ENCODE peak calls at places on chromosome 3, in five cellular contexts. One of them, this sample, is unnamed.

GRCh38 chr3:108838411-108838810 is 15.8 kb downstream of the TRAT1 start:
- DNase-seq in chondrocyte: no peak
- DNase-seq in astrocyte: no peak
- DNase-seq in mesothelial cell of epicardium: no peak
- DNase-seq in epithelial cell of esophagus: no peak
- DNase-seq in this sample: peak

GRCh38 chr3:29475305-29475825 is 194.5 kb downstream of the RBMS3 start:
- DNase-seq in epithelial cell of esophagus: no peak
- DNase-seq in astrocyte: no peak
- DNase-seq in chondrocyte: no peak
- DNase-seq in mesothelial cell of epicardium: no peak
- DNase-seq in this sample: no peak

GRCh38 chr3:182364723-182365650 is 428.3 kb upstream of the ATP11B start:
- DNase-seq in astrocyte: peak
- DNase-seq in chondrocyte: no peak
- DNase-seq in epithelial cell of esophagus: peak
- DNase-seq in mesothelial cell of epicardium: peak
- DNase-seq in this sample: no peak

GRCh38 chr3:111566844-111567243 is 24.8 kb downstream of the CD96 start:
- DNase-seq in mesothelial cell of epicardium: no peak
- DNase-seq in epithelial cell of esophagus: no peak
- DNase-seq in chondrocyte: no peak
- DNase-seq in astrocyte: no peak
- DNase-seq in this sample: no peak

GRCh38 chr3:88180398-88180999 is 30.7 kb downstream of the C3orf38 start:
- DNase-seq in mesothelial cell of epicardium: no peak
- DNase-seq in astrocyte: peak
- DNase-seq in epithelial cell of esophagus: peak
- DNase-seq in chondrocyte: no peak
- DNase-seq in this sample: no peak

GRCh38 chr3:179181993-179182551 is 33.9 kb downstream of the PIK3CA start:
- DNase-seq in astrocyte: peak
- DNase-seq in mesothelial cell of epicardium: no peak
- DNase-seq in chondrocyte: no peak
- DNase-seq in epithelial cell of esophagus: peak
- DNase-seq in this sample: no peak

GRCh38 chr3:5116568-5116967 is 5.5 kb upstream of the ARL8B start:
- DNase-seq in chondrocyte: no peak
- DNase-seq in epithelial cell of esophagus: no peak
- DNase-seq in mesothelial cell of epicardium: no peak
- DNase-seq in astrocyte: no peak
- DNase-seq in this sample: no peak

GRCh38 chr3:26621891-26622633 is 510 bp upstream of the LRRC3B start:
- DNase-seq in mesothelial cell of epicardium: no peak
- DNase-seq in chondrocyte: no peak
- DNase-seq in astrocyte: no peak
- DNase-seq in epithelial cell of esophagus: no peak
- DNase-seq in this sample: no peak

GRCh38 chr3:180693656-180694055 is 14.4 kb upstream of the CCDC39 start:
- DNase-seq in astrocyte: no peak
- DNase-seq in chondrocyte: no peak
- DNase-seq in epithelial cell of esophagus: no peak
- DNase-seq in mesothelial cell of epicardium: no peak
- DNase-seq in this sample: no peak

GRCh38 chr3:73143821-73144237 is 82.4 kb downstream of the EBLN2 start:
- DNase-seq in epithelial cell of esophagus: peak
- DNase-seq in chondrocyte: no peak
- DNase-seq in mesothelial cell of epicardium: no peak
- DNase-seq in astrocyte: peak
- DNase-seq in this sample: no peak

GRCh38 chr3:176920806-176921205 is 276.5 kb downstream of the TBL1XR1 start:
- DNase-seq in astrocyte: no peak
- DNase-seq in mesothelial cell of epicardium: no peak
- DNase-seq in chondrocyte: no peak
- DNase-seq in epithelial cell of esophagus: no peak
- DNase-seq in this sample: no peak

GRCh38 chr3:62318365-62318751 is 55.0 kb downstream of the FEZF2 start:
- DNase-seq in astrocyte: no peak
- DNase-seq in chondrocyte: no peak
- DNase-seq in mesothelial cell of epicardium: no peak
- DNase-seq in epithelial cell of esophagus: no peak
- DNase-seq in this sample: no peak

GRCh38 chr3:44412365-44412764 is 65.1 kb downstream of the ZNF445 start:
- DNase-seq in astrocyte: no peak
- DNase-seq in epithelial cell of esophagus: no peak
- DNase-seq in mesothelial cell of epicardium: no peak
- DNase-seq in chondrocyte: no peak
- DNase-seq in this sample: no peak

GRCh38 chr3:123818921-123819429 is 65.2 kb downstream of the MYLK start:
- DNase-seq in mesothelial cell of epicardium: no peak
- DNase-seq in astrocyte: peak
- DNase-seq in chondrocyte: no peak
- DNase-seq in epithelial cell of esophagus: peak
- DNase-seq in this sample: no peak

GRCh38 chr3:179482857-179483256 is 31.6 kb upstream of the GNB4 start:
- DNase-seq in chondrocyte: no peak
- DNase-seq in epithelial cell of esophagus: no peak
- DNase-seq in astrocyte: no peak
- DNase-seq in mesothelial cell of epicardium: no peak
- DNase-seq in this sample: no peak

GRCh38 chr3:61378321-61378720 is 127.1 kb upstream of the FHIT start:
- DNase-seq in mesothelial cell of epicardium: no peak
- DNase-seq in epithelial cell of esophagus: no peak
- DNase-seq in astrocyte: peak
- DNase-seq in chondrocyte: no peak
- DNase-seq in this sample: no peak

GRCh38 chr3:24202071-24202470 is 257.0 kb downstream of the NR1D2 start:
- DNase-seq in chondrocyte: no peak
- DNase-seq in epithelial cell of esophagus: no peak
- DNase-seq in mesothelial cell of epicardium: no peak
- DNase-seq in astrocyte: no peak
- DNase-seq in this sample: no peak

GRCh38 chr3:107372506-107372905 is 4.7 kb upstream of the CCDC54 start:
- DNase-seq in astrocyte: no peak
- DNase-seq in epithelial cell of esophagus: no peak
- DNase-seq in mesothelial cell of epicardium: no peak
- DNase-seq in chondrocyte: no peak
- DNase-seq in this sample: no peak

GRCh38 chr3:107377151-107377550 is at the start of gene CCDC54:
- DNase-seq in epithelial cell of esophagus: no peak
- DNase-seq in astrocyte: no peak
- DNase-seq in chondrocyte: no peak
- DNase-seq in mesothelial cell of epicardium: no peak
- DNase-seq in this sample: no peak

GRCh38 chr3:107373896-107374295 is 3.3 kb upstream of the CCDC54 start:
- DNase-seq in epithelial cell of esophagus: no peak
- DNase-seq in astrocyte: no peak
- DNase-seq in chondrocyte: no peak
- DNase-seq in mesothelial cell of epicardium: no peak
- DNase-seq in this sample: no peak

GRCh38 chr3:107370902-107371301 is 6.3 kb upstream of the CCDC54 start:
- DNase-seq in epithelial cell of esophagus: no peak
- DNase-seq in mesothelial cell of epicardium: no peak
- DNase-seq in astrocyte: no peak
- DNase-seq in chondrocyte: no peak
- DNase-seq in this sample: no peak

DNA sequence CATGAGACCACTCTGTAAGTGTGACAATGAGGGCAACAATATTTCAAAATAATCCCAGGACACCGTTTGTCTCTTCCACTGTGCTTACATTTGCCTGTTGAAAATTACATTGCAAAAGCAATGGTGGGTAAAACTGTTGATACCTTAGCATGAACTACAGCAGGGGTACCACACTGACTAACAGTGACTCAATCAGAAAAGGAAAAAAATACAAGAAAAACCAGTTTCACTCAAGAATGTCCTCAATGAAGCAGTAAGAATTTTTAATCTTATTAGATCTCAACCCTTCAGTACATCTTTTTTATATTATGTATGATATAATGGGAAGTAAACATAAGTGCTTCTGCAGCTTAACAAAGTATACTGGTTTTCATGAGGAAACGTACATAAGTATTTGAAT is 1.6 kb upstream of the CCDC54 start:
- DNase-seq in chondrocyte: no peak
- DNase-seq in epithelial cell of esophagus: peak
- DNase-seq in astrocyte: no peak
- DNase-seq in mesothelial cell of epicardium: no peak
- DNase-seq in this sample: no peak
- TF ChIP-seq CTCF in chondrocyte: no peak
- TF ChIP-seq CTCF in epithelial cell of esophagus: no peak
- TF ChIP-seq CTCF in astrocyte: no peak
- TF ChIP-seq CTCF in mesothelial cell of epicardium: no peak
- TF ChIP-seq CTCF in this sample: no peak

GRCh38 chr3:163058190-163058854 is 1561.7 kb downstream of the OTOL1 start:
- DNase-seq in chondrocyte: no peak
- DNase-seq in mesothelial cell of epicardium: no peak
- DNase-seq in astrocyte: no peak
- DNase-seq in epithelial cell of esophagus: no peak
- DNase-seq in this sample: no peak

GRCh38 chr3:163056874-163057497 is 1560.4 kb downstream of the OTOL1 start:
- DNase-seq in mesothelial cell of epicardium: peak
- DNase-seq in epithelial cell of esophagus: peak
- DNase-seq in chondrocyte: no peak
- DNase-seq in astrocyte: no peak
- DNase-seq in this sample: no peak
- TF ChIP-seq CTCF in mesothelial cell of epicardium: peak
- TF ChIP-seq CTCF in epithelial cell of esophagus: peak
- TF ChIP-seq CTCF in chondrocyte: peak
- TF ChIP-seq CTCF in astrocyte: peak
- TF ChIP-seq CTCF in this sample: no peak

GRCh38 chr3:89847955-89848354 is 740.5 kb downstream of the EPHA3 start:
- DNase-seq in epithelial cell of esophagus: peak
- DNase-seq in mesothelial cell of epicardium: no peak
- DNase-seq in astrocyte: peak
- DNase-seq in chondrocyte: no peak
- DNase-seq in this sample: no peak

GRCh38 chr3:89851974-89852621 is 744.7 kb downstream of the EPHA3 start:
- DNase-seq in astrocyte: peak
- DNase-seq in mesothelial cell of epicardium: peak
- DNase-seq in chondrocyte: no peak
- DNase-seq in epithelial cell of esophagus: peak
- DNase-seq in this sample: no peak
- TF ChIP-seq CTCF in astrocyte: peak
- TF ChIP-seq CTCF in mesothelial cell of epicardium: peak
- TF ChIP-seq CTCF in chondrocyte: peak
- TF ChIP-seq CTCF in epithelial cell of esophagus: peak
- TF ChIP-seq CTCF in this sample: no peak

DNA sequence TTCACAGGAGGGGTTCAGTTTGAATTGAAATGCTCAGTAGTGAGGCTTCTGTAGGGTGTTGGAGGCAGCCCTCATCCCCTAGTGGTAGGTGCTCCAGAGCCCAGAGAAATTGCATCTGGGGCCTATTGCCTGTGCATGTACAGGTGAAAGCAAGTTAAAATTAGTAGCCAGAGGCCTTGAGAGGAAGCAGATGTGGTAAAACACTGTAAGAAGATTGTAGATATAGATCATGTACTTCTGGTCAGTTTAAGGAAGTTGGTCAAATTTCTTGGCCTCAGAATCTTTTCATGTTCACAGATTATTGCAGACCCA is 34.6 kb downstream of the IGSF10 start:
- DNase-seq in epithelial cell of esophagus: no peak
- DNase-seq in chondrocyte: no peak
- DNase-seq in astrocyte: no peak
- DNase-seq in mesothelial cell of epicardium: no peak
- DNase-seq in this sample: no peak
- TF ChIP-seq CTCF in epithelial cell of esophagus: peak
- TF ChIP-seq CTCF in chondrocyte: peak
- TF ChIP-seq CTCF in astrocyte: no peak
- TF ChIP-seq CTCF in mesothelial cell of epicardium: peak
- TF ChIP-seq CTCF in this sample: no peak

GRCh38 chr3:171168086-171168485 is 141.6 kb upstream of the SLC2A2 start:
- DNase-seq in mesothelial cell of epicardium: no peak
- DNase-seq in epithelial cell of esophagus: peak
- DNase-seq in astrocyte: peak
- DNase-seq in chondrocyte: no peak
- DNase-seq in this sample: no peak
- TF ChIP-seq CTCF in mesothelial cell of epicardium: no peak
- TF ChIP-seq CTCF in epithelial cell of esophagus: peak
- TF ChIP-seq CTCF in astrocyte: peak
- TF ChIP-seq CTCF in chondrocyte: peak
- TF ChIP-seq CTCF in this sample: no peak

GRCh38 chr3:190443257-190443656 is 6.4 kb downstream of the TMEM207 start:
- DNase-seq in epithelial cell of esophagus: no peak
- DNase-seq in mesothelial cell of epicardium: no peak
- DNase-seq in chondrocyte: no peak
- DNase-seq in astrocyte: no peak
- DNase-seq in this sample: no peak
- TF ChIP-seq CTCF in epithelial cell of esophagus: peak
- TF ChIP-seq CTCF in mesothelial cell of epicardium: no peak
- TF ChIP-seq CTCF in chondrocyte: peak
- TF ChIP-seq CTCF in astrocyte: peak
- TF ChIP-seq CTCF in this sample: no peak

GRCh38 chr3:146163584-146163983 is 2.6 kb upstream of the PLOD2 start:
- DNase-seq in epithelial cell of esophagus: peak
- DNase-seq in chondrocyte: no peak
- DNase-seq in mesothelial cell of epicardium: no peak
- DNase-seq in astrocyte: peak
- DNase-seq in this sample: no peak
- TF ChIP-seq CTCF in epithelial cell of esophagus: peak
- TF ChIP-seq CTCF in chondrocyte: peak
- TF ChIP-seq CTCF in mesothelial cell of epicardium: no peak
- TF ChIP-seq CTCF in astrocyte: peak
- TF ChIP-seq CTCF in this sample: no peak

DNA sequence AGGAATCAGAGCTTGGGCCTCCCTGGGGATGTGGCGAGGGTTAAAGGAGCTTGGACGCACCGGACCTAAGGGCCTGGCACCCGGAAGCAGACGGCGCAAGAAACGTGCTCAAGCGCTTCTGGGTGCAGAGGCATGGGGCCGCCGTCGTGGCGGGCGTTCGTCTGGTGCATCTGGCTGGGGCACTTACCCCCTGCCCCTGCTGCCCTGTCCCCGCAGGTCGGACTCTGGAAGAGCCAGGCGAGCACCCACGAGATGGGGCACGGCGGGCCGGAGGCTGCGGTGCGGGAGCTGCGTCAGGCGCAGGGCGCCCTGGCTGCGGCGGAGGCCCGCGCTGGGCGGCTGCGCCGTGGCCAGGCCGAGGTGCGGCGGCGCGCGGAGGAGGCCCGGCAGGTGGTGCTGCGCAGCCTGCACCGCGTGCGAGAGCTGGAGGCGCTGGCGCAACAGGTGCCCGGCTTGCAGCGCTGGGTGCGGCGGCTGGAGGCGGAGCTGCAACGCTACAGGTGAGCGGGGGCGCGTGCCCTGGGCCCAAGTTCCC is 2.5 kb downstream of the EFCC1 start:
- DNase-seq in epithelial cell of esophagus: peak
- DNase-seq in mesothelial cell of epicardium: no peak
- DNase-seq in chondrocyte: peak
- DNase-seq in astrocyte: no peak
- DNase-seq in this sample: peak
- TF ChIP-seq CTCF in epithelial cell of esophagus: no peak
- TF ChIP-seq CTCF in mesothelial cell of epicardium: no peak
- TF ChIP-seq CTCF in chondrocyte: no peak
- TF ChIP-seq CTCF in astrocyte: no peak
- TF ChIP-seq CTCF in this sample: no peak

This sample was measured in CD4-positive, alpha-beta T cell.